ENCODE peak calls at places on chromosome 22, in six cellular contexts. D is spleen; W is gastrocnemius medialis; H is CD8-positive, alpha-beta memory T cell; L is psoas muscle; I is GM23338. R is an unnamed sample. For H3K4me1, the result is how much of the 10 kb centered on the place peaks cover.

GRCh38 chr22:48835857-48836672 is 991.6 kb downstream of the BRD1 start:
- DNase-seq in D (peak), W (no peak), H (no peak), L (no peak), I (no peak), R (no peak)

GRCh38 chr22:29040385-29041275 is 21.0 kb downstream of the C22orf31 start:
- DNase-seq in D (no peak), W (peak), H (peak), L (no peak), I (peak), R (peak)

GRCh38 chr22:49370841-49371301 is 456.8 kb downstream of the BRD1 start:
- DNase-seq in D (peak), W (no peak), H (no peak), L (no peak), I (no peak), R (peak)

GRCh38 chr22:41217553-41218157 is 12.5 kb downstream of the L3MBTL2 start:
- DNase-seq in D (no peak), W (peak), H (no peak), L (peak), I (peak), R (no peak)

GRCh38 chr22:43449831-43450225 is 38.0 kb downstream of the MPPED1 start:
- DNase-seq in D (peak), W (no peak), H (no peak), L (no peak), I (no peak), R (no peak)

GRCh38 chr22:35986085-35986484 is 42.5 kb downstream of the RBFOX2 start:
- DNase-seq in D (no peak), W (no peak), H (no peak), L (no peak), I (no peak), R (no peak)

GRCh38 chr22:29689872-29690213 is 30.0 kb upstream of the CABP7 start:
- DNase-seq in D (peak), W (peak), H (no peak), L (peak), I (peak), R (peak)

GRCh38 chr22:25898707-25899365 is 156.8 kb downstream of the MYO18B start:
- DNase-seq in D (no peak), W (no peak), H (no peak), L (no peak), I (peak), R (no peak)

GRCh38 chr22:48741540-48741939 is 1086.1 kb downstream of the BRD1 start:
- DNase-seq in D (peak), W (no peak), H (no peak), L (no peak), I (no peak), R (no peak)

GRCh38 chr22:30742291-30743256 is 47.9 kb downstream of the OSBP2 start:
- DNase-seq in D (no peak), W (no peak), H (no peak), L (no peak), I (no peak), R (no peak)

GRCh38 chr22:46075764-46076531 is 74.4 kb upstream of the PPARA start:
- DNase-seq in D (peak), W (peak), H (no peak), L (peak), I (no peak), R (no peak)

GRCh38 chr22:19984851-19985811 is 31.5 kb downstream of the ARVCF start:
- DNase-seq in D (peak), W (no peak), H (no peak), L (peak), I (no peak), R (no peak)

GRCh38 chr22:33271390-33272161 is 213.4 kb upstream of the SYN3 start:
- DNase-seq in D (no peak), W (peak), H (no peak), L (peak), I (no peak), R (no peak)

GRCh38 chr22:49269928-49270327 is 557.7 kb downstream of the BRD1 start:
- DNase-seq in D (peak), W (no peak), H (no peak), L (no peak), I (no peak), R (no peak)

GRCh38 chr22:36117053-36117554 is 43.5 kb downstream of the APOL3 start:
- DNase-seq in D (no peak), W (no peak), H (no peak), L (no peak), I (no peak), R (no peak)

GRCh38 chr22:26617251-26618199 is at the start of gene CRYBB1:
- DNase-seq in D (peak), W (no peak), H (no peak), L (no peak), I (peak), R (peak)

GRCh38 chr22:35477911-35478582 is 62.6 kb upstream of the RASD2 start:
- DNase-seq in D (no peak), W (peak), H (no peak), L (peak), I (no peak), R (peak)

GRCh38 chr22:43792905-43793304 is 19.2 kb downstream of the EFCAB6 start:
- DNase-seq in D (no peak), W (no peak), H (no peak), L (no peak), I (no peak), R (no peak)

GRCh38 chr22:36015155-36015805 is 13.3 kb downstream of the RBFOX2 start:
- DNase-seq in D (no peak), W (no peak), H (no peak), L (no peak), I (no peak), R (no peak)

GRCh38 chr22:44786136-44786535 is 33.8 kb downstream of the ARHGAP8 start:
- DNase-seq in D (no peak), W (no peak), H (no peak), L (no peak), I (no peak), R (no peak)

GRCh38 chr22:50697667-50698506 is 25.3 kb downstream of the SHANK3 start:
- DNase-seq in D (peak), W (no peak), H (no peak), L (peak), I (no peak), R (peak)

GRCh38 chr22:50699754-50700386 is 27.2 kb downstream of the SHANK3 start:
- DNase-seq in D (peak), W (no peak), H (no peak), L (no peak), I (peak), R (no peak)

GRCh38 chr22:50696799-50697561 is 24.4 kb downstream of the SHANK3 start:
- DNase-seq in D (peak), W (no peak), H (no peak), L (peak), I (peak), R (peak)

GRCh38 chr22:50699001-50699753 is 26.6 kb downstream of the SHANK3 start:
- DNase-seq in D (peak), W (no peak), H (no peak), L (no peak), I (no peak), R (no peak)

DNA sequence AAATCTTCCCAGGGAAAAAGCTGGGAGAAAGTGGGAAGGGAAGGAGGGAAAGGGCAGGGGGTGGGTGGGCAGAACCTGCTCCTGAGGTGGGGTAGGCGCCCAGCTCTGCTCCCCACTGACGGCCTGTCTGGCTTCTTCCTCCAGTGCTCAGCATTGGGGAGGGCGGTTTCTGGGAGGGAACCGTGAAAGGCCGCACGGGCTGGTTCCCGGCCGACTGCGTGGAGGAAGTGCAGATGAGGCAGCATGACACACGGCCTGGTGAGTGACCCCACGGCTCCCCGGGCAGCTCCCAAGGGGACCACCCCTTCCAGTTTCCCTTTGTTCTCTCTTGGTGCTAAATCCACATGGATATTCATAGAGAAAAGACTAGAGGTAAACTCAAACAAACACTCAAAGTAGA is 25.9 kb downstream of the SHANK3 start:
- DNase-seq in D (peak), W (no peak), H (no peak), L (peak), I (no peak), R (no peak)
- H3K4me3 ChIP-seq in D (no peak), W (no peak), H (no peak), L (no peak), I (no peak), R (no peak)

GRCh38 chr22:39233736-39234120 is 11.1 kb downstream of the PDGFB start:
- DNase-seq in D (no peak), W (peak), H (no peak), L (peak), I (no peak), R (no peak)
- H3K4me1 ChIP-seq in D (half or more), W (half or more), H (under half), L (half or more), I (under half), R (under half)

GRCh38 chr22:28021116-28021997 is 102.3 kb upstream of the PITPNB start:
- DNase-seq in D (peak), W (no peak), H (no peak), L (no peak), I (no peak), R (no peak)
- H3K4me3 ChIP-seq in D (no peak), W (no peak), H (no peak), L (no peak), I (no peak), R (no peak)

GRCh38 chr22:32079110-32080089 is 36.3 kb downstream of the SLC5A1 start:
- DNase-seq in D (no peak), W (peak), H (no peak), L (no peak), I (peak), R (no peak)
- H3K4me1 ChIP-seq in D (under half), W (under half), H (under half), L (under half), I (under half), R (under half)

DNA sequence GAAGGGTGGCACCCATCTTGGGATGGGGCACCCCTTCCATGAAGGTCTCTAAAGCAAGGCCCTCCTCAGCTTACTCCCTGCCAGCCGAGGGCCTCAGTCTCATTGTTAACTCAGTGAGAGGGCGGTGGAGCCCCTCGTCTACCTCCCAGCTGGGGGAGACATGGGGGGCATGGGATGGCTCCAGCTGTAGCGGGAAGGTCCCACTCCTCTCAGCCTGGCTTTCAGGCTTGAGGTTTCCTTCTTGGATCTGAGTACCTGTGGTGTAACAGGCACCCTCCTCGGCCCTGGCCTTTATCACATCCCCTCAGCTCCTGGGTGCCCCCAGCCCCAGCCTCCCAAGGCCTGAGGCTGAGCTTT is 2.0 kb downstream of the MIF start:
- DNase-seq in D (no peak), W (no peak), H (no peak), L (no peak), I (no peak), R (no peak)
- H3K4me3 ChIP-seq in D (no peak), W (no peak), H (no peak), L (no peak), I (peak), R (no peak)